ENCODE peak calls at places on chromosomes 13 and 19, in five cellular contexts. One of them, this sample, is unnamed.

GRCh38 chr19:55857149-55857548 is 20.8 kb downstream of the NLRP4 start:
- DNase-seq in AG09309: no peak
- DNase-seq in AG04450: no peak
- DNase-seq in activated T-helper 1 cell treated with anti-CD3 and anti-CD28 coated beads, Interleukin-2, amount 50 U/mL, for 16 hours: no peak
- DNase-seq in Peyer's patch: no peak
- DNase-seq in this sample: no peak

GRCh38 chr19:44582581-44583265 is 30.6 kb upstream of the IGSF23 start:
- DNase-seq in AG09309: no peak
- DNase-seq in Peyer's patch: peak; percentile 66
- DNase-seq in AG04450: no peak
- DNase-seq in activated T-helper 1 cell treated with anti-CD3 and anti-CD28 coated beads, Interleukin-2, amount 50 U/mL, for 16 hours: no peak
- DNase-seq in this sample: no peak

GRCh38 chr19:458091-459042 is 2.5 kb downstream of the SHC2 start:
- DNase-seq in activated T-helper 1 cell treated with anti-CD3 and anti-CD28 coated beads, Interleukin-2, amount 50 U/mL, for 16 hours: no peak
- DNase-seq in AG09309: no peak
- DNase-seq in Peyer's patch: no peak
- DNase-seq in AG04450: no peak
- DNase-seq in this sample: no peak

GRCh38 chr13:74206061-74206561 is 71.9 kb upstream of the KLF12 start:
- DNase-seq in activated T-helper 1 cell treated with anti-CD3 and anti-CD28 coated beads, Interleukin-2, amount 50 U/mL, for 16 hours: no peak
- DNase-seq in AG09309: peak; percentile 82
- DNase-seq in AG04450: peak; percentile 77
- DNase-seq in Peyer's patch: no peak
- DNase-seq in this sample: no peak

GRCh38 chr19:7645159-7645558 is 8.2 kb downstream of the STXBP2 start:
- DNase-seq in AG04450: no peak
- DNase-seq in activated T-helper 1 cell treated with anti-CD3 and anti-CD28 coated beads, Interleukin-2, amount 50 U/mL, for 16 hours: no peak
- DNase-seq in AG09309: no peak
- DNase-seq in Peyer's patch: no peak
- DNase-seq in this sample: no peak

GRCh38 chr19:43592800-43593350 is 3.1 kb downstream of the IRGQ start:
- DNase-seq in Peyer's patch: no peak
- DNase-seq in AG04450: no peak
- DNase-seq in activated T-helper 1 cell treated with anti-CD3 and anti-CD28 coated beads, Interleukin-2, amount 50 U/mL, for 16 hours: no peak
- DNase-seq in AG09309: no peak
- DNase-seq in this sample: no peak

GRCh38 chr13:92805766-92806165 is 420.8 kb upstream of the GPC6 start:
- DNase-seq in activated T-helper 1 cell treated with anti-CD3 and anti-CD28 coated beads, Interleukin-2, amount 50 U/mL, for 16 hours: no peak
- DNase-seq in AG04450: no peak
- DNase-seq in Peyer's patch: no peak
- DNase-seq in AG09309: no peak
- DNase-seq in this sample: no peak

GRCh38 chr19:1854032-1854541 is 5.8 kb upstream of the REXO1 start:
- DNase-seq in AG09309: no peak
- DNase-seq in AG04450: no peak
- DNase-seq in activated T-helper 1 cell treated with anti-CD3 and anti-CD28 coated beads, Interleukin-2, amount 50 U/mL, for 16 hours: no peak
- DNase-seq in Peyer's patch: no peak
- DNase-seq in this sample: no peak

GRCh38 chr13:23736541-23736940 is 152.7 kb downstream of the MIPEP start:
- DNase-seq in AG04450: no peak
- DNase-seq in Peyer's patch: no peak
- DNase-seq in activated T-helper 1 cell treated with anti-CD3 and anti-CD28 coated beads, Interleukin-2, amount 50 U/mL, for 16 hours: no peak
- DNase-seq in AG09309: no peak
- DNase-seq in this sample: no peak

GRCh38 chr13:98459721-98460370 is 117.1 kb downstream of the STK24 start:
- DNase-seq in activated T-helper 1 cell treated with anti-CD3 and anti-CD28 coated beads, Interleukin-2, amount 50 U/mL, for 16 hours: no peak
- DNase-seq in AG04450: no peak
- DNase-seq in AG09309: no peak
- DNase-seq in Peyer's patch: no peak
- DNase-seq in this sample: no peak

GRCh38 chr13:106145070-106145469 is 390.4 kb downstream of the EFNB2 start:
- DNase-seq in AG04450: no peak
- DNase-seq in Peyer's patch: no peak
- DNase-seq in AG09309: no peak
- DNase-seq in activated T-helper 1 cell treated with anti-CD3 and anti-CD28 coated beads, Interleukin-2, amount 50 U/mL, for 16 hours: no peak
- DNase-seq in this sample: no peak

GRCh38 chr13:97892717-97893116 is 60.8 kb upstream of the IPO5 start:
- DNase-seq in Peyer's patch: no peak
- DNase-seq in activated T-helper 1 cell treated with anti-CD3 and anti-CD28 coated beads, Interleukin-2, amount 50 U/mL, for 16 hours: no peak
- DNase-seq in AG04450: no peak
- DNase-seq in AG09309: peak; percentile 48
- DNase-seq in this sample: no peak

GRCh38 chr13:98487522-98487921 is 89.4 kb downstream of the STK24 start:
- DNase-seq in AG09309: no peak
- DNase-seq in AG04450: no peak
- DNase-seq in activated T-helper 1 cell treated with anti-CD3 and anti-CD28 coated beads, Interleukin-2, amount 50 U/mL, for 16 hours: no peak
- DNase-seq in Peyer's patch: no peak
- DNase-seq in this sample: no peak

GRCh38 chr13:47908200-47908902 is 92.7 kb downstream of the SUCLA2 start:
- DNase-seq in Peyer's patch: no peak
- DNase-seq in activated T-helper 1 cell treated with anti-CD3 and anti-CD28 coated beads, Interleukin-2, amount 50 U/mL, for 16 hours: no peak
- DNase-seq in AG09309: no peak
- DNase-seq in AG04450: peak; percentile 29
- DNase-seq in this sample: no peak

GRCh38 chr13:53694814-53695533 is 666.4 kb downstream of the OLFM4 start:
- DNase-seq in activated T-helper 1 cell treated with anti-CD3 and anti-CD28 coated beads, Interleukin-2, amount 50 U/mL, for 16 hours: no peak
- DNase-seq in AG09309: no peak
- DNase-seq in Peyer's patch: no peak
- DNase-seq in AG04450: no peak
- DNase-seq in this sample: no peak